ENCODE peak calls at places on chromosome 21, in seven cellular contexts. One of them, this sample, is unnamed. For H3K27me3, the result is how much of the 10 kb centered on the place peaks cover.

GRCh38 chr21:39633770-39634181 is 21.0 kb downstream of the B3GALT5 start:
- DNase-seq in HCT116: peak
- DNase-seq in H1: no peak
- DNase-seq in HepG2: no peak
- DNase-seq in SK-N-SH: no peak
- DNase-seq in K562: no peak
- DNase-seq in GM12878: no peak
- DNase-seq in this sample: no peak

GRCh38 chr21:19992540-19992939 is 1005.7 kb upstream of the NCAM2 start:
- DNase-seq in HCT116: no peak
- DNase-seq in H1: no peak
- DNase-seq in HepG2: no peak
- DNase-seq in SK-N-SH: no peak
- DNase-seq in K562: no peak
- DNase-seq in GM12878: no peak
- DNase-seq in this sample: no peak

GRCh38 chr21:43986544-43987451 is 25.3 kb upstream of the TRAPPC10 start:
- DNase-seq in HCT116: no peak
- DNase-seq in H1: no peak
- DNase-seq in HepG2: no peak
- DNase-seq in SK-N-SH: peak
- DNase-seq in K562: no peak
- DNase-seq in GM12878: no peak
- DNase-seq in this sample: no peak

GRCh38 chr21:39650306-39650705 is 37.6 kb downstream of the B3GALT5 start:
- DNase-seq in HCT116: no peak
- DNase-seq in H1: no peak
- DNase-seq in HepG2: no peak
- DNase-seq in SK-N-SH: no peak
- DNase-seq in K562: no peak
- DNase-seq in GM12878: no peak
- DNase-seq in this sample: no peak

GRCh38 chr21:18384771-18385170 is 18.8 kb downstream of the TMPRSS15 start:
- DNase-seq in HCT116: no peak
- DNase-seq in H1: no peak
- DNase-seq in HepG2: no peak
- DNase-seq in SK-N-SH: peak
- DNase-seq in K562: peak
- DNase-seq in GM12878: no peak
- DNase-seq in this sample: no peak

GRCh38 chr21:20254964-20255363 is 743.2 kb upstream of the NCAM2 start:
- DNase-seq in HCT116: no peak
- DNase-seq in H1: no peak
- DNase-seq in HepG2: no peak
- DNase-seq in SK-N-SH: no peak
- DNase-seq in K562: no peak
- DNase-seq in GM12878: no peak
- DNase-seq in this sample: no peak

GRCh38 chr21:18153063-18153462 is 91.6 kb upstream of the CHODL start:
- DNase-seq in HCT116: no peak
- DNase-seq in H1: no peak
- DNase-seq in HepG2: no peak
- DNase-seq in SK-N-SH: no peak
- DNase-seq in K562: no peak
- DNase-seq in GM12878: no peak
- DNase-seq in this sample: no peak

GRCh38 chr21:37245151-37245550 is 22.0 kb downstream of the VPS26C start:
- DNase-seq in HCT116: no peak
- DNase-seq in H1: peak
- DNase-seq in HepG2: no peak
- DNase-seq in SK-N-SH: no peak
- DNase-seq in K562: no peak
- DNase-seq in GM12878: no peak
- DNase-seq in this sample: no peak

GRCh38 chr21:17462276-17462981 is 50.4 kb upstream of the CXADR start:
- DNase-seq in HCT116: no peak
- DNase-seq in H1: no peak
- DNase-seq in HepG2: peak
- DNase-seq in SK-N-SH: no peak
- DNase-seq in K562: no peak
- DNase-seq in GM12878: no peak
- DNase-seq in this sample: no peak

GRCh38 chr21:36727886-36728285 is 29.0 kb downstream of the SIM2 start:
- DNase-seq in HCT116: no peak
- DNase-seq in H1: no peak
- DNase-seq in HepG2: no peak
- DNase-seq in SK-N-SH: no peak
- DNase-seq in K562: no peak
- DNase-seq in GM12878: no peak
- DNase-seq in this sample: no peak

GRCh38 chr21:43723648-43724047 is 4.7 kb downstream of the PDXK start:
- DNase-seq in HCT116: no peak
- DNase-seq in H1: no peak
- DNase-seq in HepG2: no peak
- DNase-seq in SK-N-SH: no peak
- DNase-seq in K562: no peak
- DNase-seq in GM12878: no peak
- DNase-seq in this sample: no peak

GRCh38 chr21:37356710-37357109 is 9.9 kb upstream of the DYRK1A start:
- DNase-seq in HCT116: no peak
- DNase-seq in H1: no peak
- DNase-seq in HepG2: no peak
- DNase-seq in SK-N-SH: no peak
- DNase-seq in K562: peak
- DNase-seq in GM12878: no peak
- DNase-seq in this sample: no peak

GRCh38 chr21:46646541-46647154 is 11.2 kb downstream of the PRMT2 start:
- DNase-seq in HCT116: no peak
- DNase-seq in H1: no peak
- DNase-seq in HepG2: no peak
- DNase-seq in SK-N-SH: no peak
- DNase-seq in K562: no peak
- DNase-seq in GM12878: no peak
- DNase-seq in this sample: no peak
- H3K27me3 ChIP-seq in HCT116: under half
- H3K27me3 ChIP-seq in H1: under half
- H3K27me3 ChIP-seq in HepG2: under half
- H3K27me3 ChIP-seq in SK-N-SH: under half
- H3K27me3 ChIP-seq in K562: under half
- H3K27me3 ChIP-seq in GM12878: under half
- H3K27me3 ChIP-seq in this sample: under half

GRCh38 chr21:45833437-45833836 is 148.1 kb upstream of the COL6A1 start:
- DNase-seq in HCT116: no peak
- DNase-seq in H1: no peak
- DNase-seq in HepG2: no peak
- DNase-seq in SK-N-SH: no peak
- DNase-seq in K562: no peak
- DNase-seq in GM12878: no peak
- DNase-seq in this sample: no peak
- TF ChIP-seq SIN3A in HCT116: no peak
- TF ChIP-seq SIN3A in H1: no peak
- TF ChIP-seq SIN3A in HepG2: no peak
- TF ChIP-seq SIN3A in SK-N-SH: no peak
- TF ChIP-seq SIN3A in K562: no peak
- TF ChIP-seq SIN3A in GM12878: no peak
- TF ChIP-seq SIN3A in this sample: no peak

GRCh38 chr21:42375966-42376337 is 9.6 kb upstream of the TFF1 start:
- DNase-seq in HCT116: no peak
- DNase-seq in H1: no peak
- DNase-seq in HepG2: no peak
- DNase-seq in SK-N-SH: no peak
- DNase-seq in K562: no peak
- DNase-seq in GM12878: no peak
- DNase-seq in this sample: no peak
- H3K27me3 ChIP-seq in HCT116: under half
- H3K27me3 ChIP-seq in H1: under half
- H3K27me3 ChIP-seq in HepG2: under half
- H3K27me3 ChIP-seq in SK-N-SH: under half
- H3K27me3 ChIP-seq in K562: under half
- H3K27me3 ChIP-seq in GM12878: under half
- H3K27me3 ChIP-seq in this sample: under half

DNA sequence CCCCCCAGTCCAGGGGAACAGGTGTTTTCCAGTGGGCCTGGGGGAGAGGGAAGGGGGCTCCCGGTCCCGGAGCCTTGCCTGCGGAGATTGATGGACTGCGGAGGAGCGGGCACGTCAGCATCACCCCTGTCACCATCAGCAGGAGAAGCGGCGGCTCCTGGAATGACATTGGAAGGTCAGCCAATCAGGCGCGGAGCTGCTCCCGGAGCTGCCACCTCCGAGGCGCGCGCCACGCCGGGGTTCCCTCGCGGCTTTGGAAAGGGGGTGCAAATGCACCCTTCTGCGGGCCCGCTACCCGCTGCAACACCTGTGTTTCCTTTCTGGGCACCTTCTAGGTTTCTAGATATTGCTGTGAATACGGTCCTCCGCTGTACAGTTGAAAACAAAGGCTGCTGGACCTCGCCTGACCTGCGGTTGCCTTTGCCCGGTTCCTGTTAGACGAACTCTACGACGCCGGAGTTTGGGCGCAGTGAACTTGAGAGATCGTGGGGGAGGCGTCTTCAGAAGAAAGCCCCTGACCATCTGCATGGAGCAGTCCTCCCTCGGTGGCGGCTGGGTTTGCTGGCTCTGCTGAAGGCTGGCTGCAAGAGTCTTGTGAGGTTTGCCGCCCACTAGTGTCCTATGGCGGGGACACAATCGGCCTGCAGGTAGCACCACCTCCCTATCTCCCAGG is 5.3 kb downstream of the DSCAM start:
- DNase-seq in HCT116: no peak
- DNase-seq in H1: peak
- DNase-seq in HepG2: peak
- DNase-seq in SK-N-SH: peak
- DNase-seq in K562: no peak
- DNase-seq in GM12878: no peak
- DNase-seq in this sample: no peak
- TF ChIP-seq SIN3A in HCT116: no peak
- TF ChIP-seq SIN3A in H1: no peak
- TF ChIP-seq SIN3A in HepG2: no peak
- TF ChIP-seq SIN3A in SK-N-SH: no peak
- TF ChIP-seq SIN3A in K562: no peak
- TF ChIP-seq SIN3A in GM12878: no peak
- TF ChIP-seq SIN3A in this sample: no peak

GRCh38 chr21:33067457-33067856 is 2.5 kb upstream of the OLIG1 start:
- DNase-seq in HCT116: no peak
- DNase-seq in H1: no peak
- DNase-seq in HepG2: no peak
- DNase-seq in SK-N-SH: no peak
- DNase-seq in K562: no peak
- DNase-seq in GM12878: no peak
- DNase-seq in this sample: no peak

GRCh38 chr21:33063365-33063883 is 6.5 kb upstream of the OLIG1 start:
- DNase-seq in HCT116: no peak
- DNase-seq in H1: no peak
- DNase-seq in HepG2: no peak
- DNase-seq in SK-N-SH: no peak
- DNase-seq in K562: no peak
- DNase-seq in GM12878: no peak
- DNase-seq in this sample: no peak

GRCh38 chr21:33063907-33064622 is 5.9 kb upstream of the OLIG1 start:
- DNase-seq in HCT116: no peak
- DNase-seq in H1: peak
- DNase-seq in HepG2: no peak
- DNase-seq in SK-N-SH: no peak
- DNase-seq in K562: no peak
- DNase-seq in GM12878: no peak
- DNase-seq in this sample: no peak

GRCh38 chr21:33067045-33067444 is 2.9 kb upstream of the OLIG1 start:
- DNase-seq in HCT116: no peak
- DNase-seq in H1: no peak
- DNase-seq in HepG2: no peak
- DNase-seq in SK-N-SH: no peak
- DNase-seq in K562: no peak
- DNase-seq in GM12878: no peak
- DNase-seq in this sample: no peak

DNA sequence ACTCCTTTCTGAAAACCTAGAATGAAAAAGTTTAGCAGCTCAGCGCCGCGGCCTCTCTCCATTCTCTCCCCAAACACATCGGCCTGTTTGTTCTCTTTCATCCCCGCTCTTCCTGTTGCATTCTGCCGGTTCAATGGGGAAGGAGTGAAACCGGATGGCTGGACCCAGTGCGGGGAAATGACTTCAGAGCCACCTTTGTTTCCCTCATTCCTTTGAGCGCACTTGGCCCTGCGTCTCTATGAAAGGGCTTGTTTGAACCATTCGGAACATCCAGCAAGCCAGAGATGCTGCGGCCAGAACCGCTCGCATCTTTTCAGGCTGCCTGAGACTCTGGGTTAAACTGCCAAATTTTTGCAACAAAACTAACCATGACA is 5.3 kb upstream of the OLIG1 start:
- DNase-seq in HCT116: no peak
- DNase-seq in H1: no peak
- DNase-seq in HepG2: no peak
- DNase-seq in SK-N-SH: no peak
- DNase-seq in K562: no peak
- DNase-seq in GM12878: no peak
- DNase-seq in this sample: no peak
- H3K27me3 ChIP-seq in HCT116: under half
- H3K27me3 ChIP-seq in H1: half or more
- H3K27me3 ChIP-seq in HepG2: under half
- H3K27me3 ChIP-seq in SK-N-SH: half or more
- H3K27me3 ChIP-seq in K562: under half
- H3K27me3 ChIP-seq in GM12878: under half
- H3K27me3 ChIP-seq in this sample: under half

GRCh38 chr21:33815153-33815707 is 100.4 kb downstream of the ATP5PO start:
- DNase-seq in HCT116: no peak
- DNase-seq in H1: no peak
- DNase-seq in HepG2: no peak
- DNase-seq in SK-N-SH: no peak
- DNase-seq in K562: no peak
- DNase-seq in GM12878: no peak
- DNase-seq in this sample: no peak

GRCh38 chr21:33817136-33817535 is 98.5 kb downstream of the ATP5PO start:
- DNase-seq in HCT116: no peak
- DNase-seq in H1: no peak
- DNase-seq in HepG2: no peak
- DNase-seq in SK-N-SH: no peak
- DNase-seq in K562: no peak
- DNase-seq in GM12878: no peak
- DNase-seq in this sample: no peak

GRCh38 chr21:33820371-33820770 is 95.2 kb downstream of the ATP5PO start:
- DNase-seq in HCT116: no peak
- DNase-seq in H1: no peak
- DNase-seq in HepG2: no peak
- DNase-seq in SK-N-SH: no peak
- DNase-seq in K562: no peak
- DNase-seq in GM12878: no peak
- DNase-seq in this sample: no peak

GRCh38 chr21:33816148-33816547 is 99.5 kb downstream of the ATP5PO start:
- DNase-seq in HCT116: no peak
- DNase-seq in H1: no peak
- DNase-seq in HepG2: no peak
- DNase-seq in SK-N-SH: no peak
- DNase-seq in K562: no peak
- DNase-seq in GM12878: no peak
- DNase-seq in this sample: no peak

GRCh38 chr21:33817663-33818433 is 97.8 kb downstream of the ATP5PO start:
- DNase-seq in HCT116: no peak
- DNase-seq in H1: no peak
- DNase-seq in HepG2: no peak
- DNase-seq in SK-N-SH: peak
- DNase-seq in K562: peak
- DNase-seq in GM12878: no peak
- DNase-seq in this sample: no peak
- TF ChIP-seq SIN3A in HCT116: no peak
- TF ChIP-seq SIN3A in H1: no peak
- TF ChIP-seq SIN3A in HepG2: no peak
- TF ChIP-seq SIN3A in SK-N-SH: no peak
- TF ChIP-seq SIN3A in K562: no peak
- TF ChIP-seq SIN3A in GM12878: no peak
- TF ChIP-seq SIN3A in this sample: no peak

GRCh38 chr21:34669149-34669879 is 520 bp downstream of the CLIC6 start:
- DNase-seq in HCT116: no peak
- DNase-seq in H1: peak
- DNase-seq in HepG2: no peak
- DNase-seq in SK-N-SH: peak
- DNase-seq in K562: no peak
- DNase-seq in GM12878: no peak
- DNase-seq in this sample: no peak
- H3K27me3 ChIP-seq in HCT116: under half
- H3K27me3 ChIP-seq in H1: half or more
- H3K27me3 ChIP-seq in HepG2: under half
- H3K27me3 ChIP-seq in SK-N-SH: half or more
- H3K27me3 ChIP-seq in K562: under half
- H3K27me3 ChIP-seq in GM12878: under half
- H3K27me3 ChIP-seq in this sample: under half